ENCODE peak calls at places on chromosomes 13 and 19, in four cellular contexts. L, X, S and P are unnamed samples.

GRCh38 chr13:50485979-50486935 is 357.2 kb downstream of the DLEU7 start:
- DNase-seq in S (no peak), L (no peak), X (no peak), P (no peak)

GRCh38 chr19:44207126-44207803 is 5.1 kb upstream of the ZNF227 start:
- DNase-seq in S (peak), L (peak), X (peak), P (peak)

GRCh38 chr19:35293733-35294309 is 1.9 kb downstream of the MAG start:
- DNase-seq in S (no peak), X (peak), L (no peak), P (no peak)

GRCh38 chr13:84903391-84903790 is 895.8 kb downstream of the SLITRK6 start:
- DNase-seq in S (no peak), L (no peak), X (no peak), P (no peak)

GRCh38 chr19:4449022-4449825 is 8.4 kb downstream of the UBXN6 start:
- DNase-seq in L (no peak), S (peak), X (no peak), P (no peak)

GRCh38 chr13:112877496-112877895 is 91.5 kb upstream of the MCF2L start:
- DNase-seq in S (no peak), L (no peak), X (no peak), P (no peak)

GRCh38 chr19:47429140-47429793 is 9.9 kb upstream of the MEIS3 start:
- DNase-seq in L (no peak), S (peak), X (peak), P (no peak)

GRCh38 chr13:96671073-96671472 is 323.2 kb downstream of the OXGR1 start:
- DNase-seq in L (no peak), X (no peak), S (no peak), P (no peak)

GRCh38 chr13:99008577-99008976 is 30.7 kb upstream of the DOCK9 start:
- DNase-seq in L (no peak), S (no peak), X (no peak), P (no peak)

GRCh38 chr19:18357442-18358264 is 17.3 kb downstream of the PGPEP1 start:
- DNase-seq in L (no peak), S (no peak), X (no peak), P (no peak)

GRCh38 chr19:1837625-1838105 is 10.6 kb downstream of the REXO1 start:
- DNase-seq in X (peak), S (peak), L (peak), P (peak)

GRCh38 chr19:18514800-18515682 is 6.8 kb downstream of the ELL start:
- DNase-seq in L (peak), X (no peak), S (no peak), P (no peak)

GRCh38 chr19:57665261-57665806 is 3.4 kb upstream of the ZSCAN4 start:
- DNase-seq in S (no peak), X (no peak), L (no peak), P (no peak)

GRCh38 chr13:108352599-108352998 is 83.1 kb downstream of the TNFSF13B start:
- DNase-seq in S (no peak), L (no peak), X (no peak), P (no peak)

GRCh38 chr19:12543855-12544254 is 7.4 kb downstream of the ZNF564 start:
- DNase-seq in S (no peak), X (no peak), L (peak), P (no peak)

GRCh38 chr13:46354143-46355087 is 32.6 kb downstream of the RUBCNL start:
- DNase-seq in L (peak), X (no peak), S (no peak), P (peak)

GRCh38 chr19:1266116-1266817 is 2.9 kb upstream of the CIRBP start:
- DNase-seq in X (peak), L (peak), S (peak), P (peak)

GRCh38 chr13:101492251-101492910 is 39.9 kb downstream of the ITGBL1 start:
- DNase-seq in X (no peak), L (no peak), S (no peak), P (no peak)

GRCh38 chr13:65336916-65337315 is 1893.2 kb downstream of the PCDH9 start:
- DNase-seq in S (no peak), L (peak), X (no peak), P (no peak)

GRCh38 chr13:49649963-49650312 is 21.6 kb downstream of the ARL11 start:
- DNase-seq in S (no peak), L (no peak), X (no peak), P (no peak)

GRCh38 chr13:101144808-101145419 is 271.4 kb downstream of the NALCN start:
- DNase-seq in L (peak), X (no peak), S (no peak), P (peak)

GRCh38 chr19:38042132-38042531 is 135.1 kb downstream of the SIPA1L3 start:
- DNase-seq in S (no peak), X (no peak), L (no peak), P (no peak)

GRCh38 chr13:60721063-60721462 is 324.0 kb downstream of the TDRD3 start:
- DNase-seq in S (no peak), L (no peak), X (no peak), P (no peak)

GRCh38 chr13:44523176-44524017 is 52.7 kb downstream of the TSC22D1 start:
- DNase-seq in L (peak), X (no peak), S (no peak), P (peak)

GRCh38 chr13:23610187-23610576 is 40.0 kb downstream of the TNFRSF19 start:
- DNase-seq in X (no peak), S (no peak), L (no peak), P (no peak)

GRCh38 chr13:100542546-100543156 is 45.9 kb downstream of the GGACT start:
- DNase-seq in L (peak), S (peak), X (no peak), P (peak)

GRCh38 chr19:19662344-19662743 is 1.1 kb downstream of the ATP13A1 start:
- DNase-seq in X (no peak), L (no peak), S (no peak), P (no peak)

GRCh38 chr13:99374994-99375805 is 68.0 kb upstream of the GPR183 start:
- DNase-seq in X (no peak), S (no peak), L (no peak), P (no peak)

GRCh38 chr13:61536443-61536842 is 120.8 kb upstream of the PCDH20 start:
- DNase-seq in L (no peak), X (no peak), S (no peak), P (no peak)

GRCh38 chr13:98672947-98673545 is 79.4 kb downstream of the SLC15A1 start:
- DNase-seq in S (peak), X (peak), L (peak), P (peak)

GRCh38 chr13:49669735-49670309 is 21.5 kb downstream of the EBPL start:
- DNase-seq in L (peak), X (peak), S (peak), P (peak)

DNA sequence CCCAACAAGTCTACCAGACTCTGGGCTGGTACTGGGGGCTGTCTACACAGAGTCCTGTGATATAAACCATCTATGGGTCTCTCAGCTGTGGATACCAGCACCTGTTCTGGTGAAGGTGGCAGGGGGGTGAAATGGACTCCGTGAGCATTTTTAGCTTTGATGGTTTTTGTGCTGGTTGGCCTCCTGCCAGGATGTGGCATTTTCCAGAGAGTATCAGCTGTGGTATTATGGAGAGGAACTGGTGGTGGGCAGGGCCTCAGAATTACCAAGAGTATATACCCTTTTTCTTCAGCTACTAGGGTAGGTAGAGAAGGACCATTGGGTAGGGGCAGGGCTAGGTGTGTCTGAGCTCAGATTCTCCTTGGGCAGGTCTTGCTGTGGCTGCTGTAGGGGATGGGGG is 1920.9 kb upstream of the PCDH20 start:
- DNase-seq in X (no peak), L (no peak), S (no peak), P (no peak)
- TF ChIP-seq CTCF in X (no peak), L (no peak), S (no peak), P (no peak)

GRCh38 chr19:49432141-49433073 is 7.2 kb downstream of the GFY start:
- DNase-seq in L (no peak), S (peak), X (peak), P (no peak)
- TF ChIP-seq CTCF in L (no peak), S (no peak), X (no peak), P (no peak)

DNA sequence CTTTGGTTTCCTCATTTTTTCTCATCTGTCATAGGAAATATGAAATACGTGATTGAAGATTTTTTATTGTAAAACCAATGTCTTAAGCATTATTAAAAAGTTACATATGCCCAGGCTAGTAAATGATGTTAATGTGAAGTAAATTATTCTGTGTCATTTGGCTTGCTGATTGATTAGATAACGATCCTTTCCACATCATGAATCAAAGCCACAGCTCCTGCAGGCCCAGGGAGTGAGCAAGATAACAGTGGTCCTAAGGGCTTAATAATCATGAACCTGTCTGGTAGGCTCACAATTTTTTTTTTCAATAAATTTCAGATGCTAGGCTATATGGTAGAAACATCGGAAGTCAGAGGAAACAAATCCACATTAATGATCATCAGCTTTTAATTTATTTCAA is 269.0 kb upstream of the SLC10A2 start:
- DNase-seq in L (no peak), S (no peak), X (no peak), P (no peak)
- TF ChIP-seq CTCF in L (no peak), S (no peak), X (no peak), P (no peak)

GRCh38 chr19:14091086-14091884 is 734 bp upstream of the SAMD1 start:
- DNase-seq in S (no peak), X (peak), L (peak), P (peak)

GRCh38 chr19:14093117-14093784 is 2.7 kb upstream of the SAMD1 start:
- DNase-seq in X (no peak), S (no peak), L (no peak), P (no peak)

GRCh38 chr19:14090509-14091085 is at the start of gene SAMD1:
- DNase-seq in L (peak), S (peak), X (peak), P (peak)

GRCh38 chr19:14089662-14090508 is 666 bp downstream of the SAMD1 start:
- DNase-seq in L (peak), S (no peak), X (peak), P (peak)

DNA sequence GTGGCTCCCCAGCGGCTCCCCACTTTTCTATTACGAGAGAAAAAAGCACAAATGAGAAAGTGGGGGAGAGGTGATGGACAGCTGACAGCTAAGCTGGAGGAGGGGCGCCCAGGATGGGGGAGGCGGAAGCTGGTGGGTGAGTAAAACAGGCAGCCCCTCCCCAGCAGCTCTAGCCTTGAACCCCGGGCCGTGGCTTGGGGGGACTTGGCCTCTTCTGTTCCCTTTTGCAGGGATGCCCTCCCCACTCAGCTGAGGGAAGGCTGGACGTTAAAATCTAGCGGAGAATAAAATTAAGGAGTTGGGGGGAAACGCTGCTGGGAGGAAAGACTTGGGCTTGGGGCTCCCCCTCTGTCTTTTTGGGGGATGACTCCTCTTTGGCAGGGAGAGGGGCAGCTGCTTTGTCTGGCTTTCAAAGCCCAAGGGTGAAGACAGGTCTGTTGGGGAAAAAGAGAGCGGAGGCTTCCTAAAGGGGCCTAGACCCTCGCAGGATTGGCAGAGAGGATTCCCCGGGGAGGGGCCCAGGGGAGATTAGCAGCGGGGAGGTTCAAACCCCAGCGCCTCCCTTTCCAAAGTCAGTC is 1.4 kb upstream of the SAMD1 start:
- DNase-seq in L (no peak), X (peak), S (no peak), P (peak)
- TF ChIP-seq CTCF in L (no peak), X (peak), S (peak), P (peak)

GRCh38 chr13:110109140-110109783 is 197.7 kb downstream of the COL4A1 start:
- DNase-seq in S (no peak), X (no peak), L (no peak), P (no peak)

GRCh38 chr13:110109910-110110309 is 197.0 kb downstream of the COL4A1 start:
- DNase-seq in L (peak), X (no peak), S (peak), P (no peak)

GRCh38 chr13:110106726-110107125 is 200.2 kb downstream of the COL4A1 start:
- DNase-seq in S (peak), X (no peak), L (no peak), P (no peak)

GRCh38 chr13:110108348-110109139 is 198.4 kb downstream of the COL4A1 start:
- DNase-seq in L (peak), X (peak), S (peak), P (no peak)

DNA sequence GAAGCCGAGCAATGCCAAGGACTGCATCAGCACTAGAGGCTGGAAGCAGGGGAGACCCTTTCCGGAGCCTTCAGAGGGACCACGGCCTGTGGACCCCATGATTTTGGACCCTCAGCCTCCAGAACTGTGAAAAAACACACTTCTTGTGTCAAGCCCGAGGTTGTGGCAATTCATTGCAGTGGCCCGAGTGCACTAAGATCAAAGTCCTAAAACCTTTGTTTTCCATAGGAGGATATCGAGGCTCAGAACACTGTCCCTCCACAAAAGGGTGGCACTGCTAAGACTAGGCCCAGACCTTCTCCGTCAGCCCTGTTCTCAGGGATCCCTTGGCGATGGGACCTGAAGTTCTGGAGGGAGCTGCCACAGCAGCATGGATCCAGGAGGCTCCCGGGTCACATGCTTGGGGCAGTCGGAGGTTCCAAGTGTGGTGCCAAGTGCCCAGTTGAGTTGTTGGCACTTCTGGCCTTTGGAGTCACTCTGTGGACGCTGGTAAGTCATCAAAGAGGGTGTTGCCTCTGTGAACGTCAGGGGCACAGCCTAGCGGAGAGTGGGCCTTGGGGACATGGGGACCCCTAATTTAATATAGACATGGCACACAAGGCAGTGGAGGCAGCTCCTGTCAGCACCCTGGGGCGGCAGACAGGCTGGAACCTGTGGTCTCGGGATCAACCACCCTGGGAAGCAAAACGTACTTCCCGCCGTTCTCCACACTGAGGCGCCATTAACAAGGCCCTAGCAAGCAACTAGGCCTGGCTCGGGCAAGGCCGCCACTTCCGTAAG is 199.2 kb downstream of the COL4A1 start:
- DNase-seq in L (no peak), S (peak), X (peak), P (no peak)
- TF ChIP-seq CTCF in L (no peak), S (peak), X (no peak), P (no peak)

GRCh38 chr13:39777527-39778061 is 122.1 kb downstream of the COG6 start:
- DNase-seq in S (no peak), X (no peak), L (peak), P (no peak)
- TF ChIP-seq CTCF in S (peak), X (no peak), L (peak), P (peak)